ENCODE peak calls at places on chromosomes 12 and 14, in eight cellular contexts. One of them, this sample, is unnamed.

GRCh38 chr12:124188561-124189405 is 106.1 kb upstream of the RFLNA start:
- DNase-seq in RWPE1: peak
- DNase-seq in dorsolateral prefrontal cortex: peak
- DNase-seq in tibial artery: no peak
- DNase-seq in psoas muscle: no peak
- DNase-seq in astrocyte of the spinal cord: no peak
- DNase-seq in uterus: no peak
- DNase-seq in tibial nerve: no peak
- DNase-seq in this sample: no peak

GRCh38 chr14:79543966-79544365 is 667.3 kb downstream of the DIO2 start:
- DNase-seq in uterus: no peak
- DNase-seq in tibial nerve: no peak
- DNase-seq in dorsolateral prefrontal cortex: no peak
- DNase-seq in tibial artery: no peak
- DNase-seq in astrocyte of the spinal cord: peak
- DNase-seq in RWPE1: no peak
- DNase-seq in psoas muscle: no peak
- DNase-seq in this sample: no peak

GRCh38 chr12:66190519-66191406 is 1.7 kb downstream of the IRAK3 start:
- DNase-seq in tibial nerve: no peak
- DNase-seq in tibial artery: no peak
- DNase-seq in astrocyte of the spinal cord: peak
- DNase-seq in dorsolateral prefrontal cortex: no peak
- DNase-seq in RWPE1: peak
- DNase-seq in psoas muscle: no peak
- DNase-seq in uterus: no peak
- DNase-seq in this sample: no peak

GRCh38 chr12:32273712-32274111 is 125.6 kb upstream of the FGD4 start:
- DNase-seq in dorsolateral prefrontal cortex: no peak
- DNase-seq in tibial artery: no peak
- DNase-seq in tibial nerve: no peak
- DNase-seq in RWPE1: no peak
- DNase-seq in uterus: no peak
- DNase-seq in astrocyte of the spinal cord: no peak
- DNase-seq in psoas muscle: no peak
- DNase-seq in this sample: peak

GRCh38 chr14:85533821-85534271 is 3.9 kb downstream of the FLRT2 start:
- DNase-seq in uterus: peak
- DNase-seq in dorsolateral prefrontal cortex: no peak
- DNase-seq in tibial nerve: no peak
- DNase-seq in astrocyte of the spinal cord: peak
- DNase-seq in tibial artery: no peak
- DNase-seq in RWPE1: peak
- DNase-seq in psoas muscle: peak
- DNase-seq in this sample: peak

GRCh38 chr12:34287986-34288962 is 266.0 kb downstream of the ALG10 start:
- DNase-seq in psoas muscle: peak
- DNase-seq in tibial nerve: peak
- DNase-seq in RWPE1: no peak
- DNase-seq in dorsolateral prefrontal cortex: peak
- DNase-seq in uterus: no peak
- DNase-seq in astrocyte of the spinal cord: no peak
- DNase-seq in tibial artery: peak
- DNase-seq in this sample: no peak

GRCh38 chr14:35398095-35398584 is 6.4 kb downstream of the NFKBIA start:
- DNase-seq in tibial nerve: no peak
- DNase-seq in psoas muscle: peak
- DNase-seq in RWPE1: no peak
- DNase-seq in uterus: peak
- DNase-seq in astrocyte of the spinal cord: no peak
- DNase-seq in tibial artery: no peak
- DNase-seq in dorsolateral prefrontal cortex: no peak
- DNase-seq in this sample: no peak

GRCh38 chr12:126668538-126668937 is 1598.4 kb upstream of the TMEM132C start:
- DNase-seq in astrocyte of the spinal cord: peak
- DNase-seq in dorsolateral prefrontal cortex: no peak
- DNase-seq in tibial artery: no peak
- DNase-seq in RWPE1: peak
- DNase-seq in uterus: no peak
- DNase-seq in psoas muscle: no peak
- DNase-seq in tibial nerve: no peak
- DNase-seq in this sample: no peak

GRCh38 chr12:84911331-84912190 is 1.0 kb downstream of the SLC6A15 start:
- DNase-seq in tibial artery: peak
- DNase-seq in tibial nerve: no peak
- DNase-seq in uterus: peak
- DNase-seq in astrocyte of the spinal cord: peak
- DNase-seq in dorsolateral prefrontal cortex: peak
- DNase-seq in psoas muscle: peak
- DNase-seq in RWPE1: peak
- DNase-seq in this sample: peak

GRCh38 chr12:19850341-19851065 is 411.2 kb downstream of the AEBP2 start:
- DNase-seq in tibial artery: peak
- DNase-seq in astrocyte of the spinal cord: peak
- DNase-seq in uterus: peak
- DNase-seq in RWPE1: no peak
- DNase-seq in psoas muscle: no peak
- DNase-seq in tibial nerve: no peak
- DNase-seq in dorsolateral prefrontal cortex: no peak
- DNase-seq in this sample: no peak

GRCh38 chr12:49037947-49038237 is 19.3 kb upstream of the PRKAG1 start:
- DNase-seq in uterus: no peak
- DNase-seq in dorsolateral prefrontal cortex: no peak
- DNase-seq in RWPE1: no peak
- DNase-seq in tibial artery: no peak
- DNase-seq in tibial nerve: no peak
- DNase-seq in psoas muscle: no peak
- DNase-seq in astrocyte of the spinal cord: no peak
- DNase-seq in this sample: no peak

GRCh38 chr12:31896514-31897039 is 62.6 kb upstream of the RESF1 start:
- DNase-seq in uterus: peak
- DNase-seq in tibial nerve: no peak
- DNase-seq in astrocyte of the spinal cord: peak
- DNase-seq in tibial artery: no peak
- DNase-seq in psoas muscle: no peak
- DNase-seq in dorsolateral prefrontal cortex: no peak
- DNase-seq in RWPE1: no peak
- DNase-seq in this sample: peak

GRCh38 chr14:96637521-96637920 is 135.3 kb downstream of the PAPOLA start:
- DNase-seq in psoas muscle: no peak
- DNase-seq in dorsolateral prefrontal cortex: no peak
- DNase-seq in uterus: no peak
- DNase-seq in tibial artery: peak
- DNase-seq in tibial nerve: no peak
- DNase-seq in astrocyte of the spinal cord: no peak
- DNase-seq in RWPE1: no peak
- DNase-seq in this sample: no peak

GRCh38 chr12:77893918-77894317 is 63.2 kb downstream of the NAV3 start:
- DNase-seq in tibial nerve: no peak
- DNase-seq in tibial artery: no peak
- DNase-seq in psoas muscle: no peak
- DNase-seq in RWPE1: no peak
- DNase-seq in uterus: no peak
- DNase-seq in astrocyte of the spinal cord: peak
- DNase-seq in dorsolateral prefrontal cortex: no peak
- DNase-seq in this sample: no peak

GRCh38 chr12:26938660-26939185 is 453 bp downstream of the FGFR1OP2 start:
- DNase-seq in tibial nerve: peak
- DNase-seq in psoas muscle: no peak
- DNase-seq in uterus: no peak
- DNase-seq in tibial artery: no peak
- DNase-seq in astrocyte of the spinal cord: no peak
- DNase-seq in dorsolateral prefrontal cortex: no peak
- DNase-seq in RWPE1: peak
- DNase-seq in this sample: peak

GRCh38 chr12:4518106-4518728 is 20.5 kb upstream of the RAD51AP1 start:
- DNase-seq in tibial artery: no peak
- DNase-seq in dorsolateral prefrontal cortex: no peak
- DNase-seq in psoas muscle: no peak
- DNase-seq in astrocyte of the spinal cord: peak
- DNase-seq in RWPE1: peak
- DNase-seq in tibial nerve: no peak
- DNase-seq in uterus: no peak
- DNase-seq in this sample: no peak

GRCh38 chr12:121990692-121991603 is 30.7 kb upstream of the BCL7A start:
- DNase-seq in dorsolateral prefrontal cortex: no peak
- DNase-seq in tibial artery: no peak
- DNase-seq in uterus: no peak
- DNase-seq in RWPE1: no peak
- DNase-seq in tibial nerve: no peak
- DNase-seq in astrocyte of the spinal cord: peak
- DNase-seq in psoas muscle: no peak
- DNase-seq in this sample: peak

GRCh38 chr12:89636776-89637160 is 71.9 kb downstream of the ATP2B1 start:
- DNase-seq in dorsolateral prefrontal cortex: no peak
- DNase-seq in uterus: no peak
- DNase-seq in RWPE1: no peak
- DNase-seq in astrocyte of the spinal cord: no peak
- DNase-seq in tibial nerve: no peak
- DNase-seq in psoas muscle: no peak
- DNase-seq in tibial artery: no peak
- DNase-seq in this sample: no peak

DNA sequence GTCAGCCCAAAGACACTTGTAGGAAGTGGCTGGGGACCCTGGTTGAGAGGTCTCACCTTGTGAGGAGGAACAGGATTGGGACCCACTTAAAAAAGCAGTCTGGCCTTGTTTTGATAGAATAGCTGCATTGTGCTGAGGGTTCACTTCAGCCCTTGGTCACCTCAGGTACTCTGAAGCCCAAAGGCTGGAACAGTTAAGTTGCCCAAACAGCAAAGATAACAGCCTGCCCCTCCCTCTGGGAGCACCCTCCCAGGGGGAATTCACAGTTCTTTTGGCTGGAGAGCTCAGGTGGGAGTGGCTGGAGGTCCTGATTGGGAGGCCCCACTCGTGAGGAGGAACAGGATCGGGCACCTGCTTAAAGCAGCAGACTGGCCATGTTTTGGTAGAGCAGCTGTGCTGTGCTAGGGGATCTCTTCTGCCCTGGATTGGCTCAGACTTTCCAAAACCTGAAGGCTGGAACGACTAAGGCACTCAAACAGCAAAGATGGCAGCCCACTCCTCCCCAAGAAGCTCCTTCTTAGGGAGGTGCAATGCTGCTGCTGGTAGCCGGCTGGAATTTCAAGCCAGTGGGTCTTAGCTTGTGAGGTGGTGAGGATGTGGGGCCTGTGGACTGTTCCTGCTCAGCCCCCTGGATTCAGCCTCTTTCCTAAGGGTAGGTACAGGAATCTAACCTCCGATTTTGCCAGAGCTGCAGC is 143.8 kb upstream of the SLC38A2 start:
- DNase-seq in astrocyte of the spinal cord: no peak
- DNase-seq in tibial artery: no peak
- DNase-seq in uterus: no peak
- DNase-seq in psoas muscle: no peak
- DNase-seq in RWPE1: no peak
- DNase-seq in dorsolateral prefrontal cortex: no peak
- DNase-seq in tibial nerve: no peak
- DNase-seq in this sample: no peak
- TF ChIP-seq CTCF in astrocyte of the spinal cord: no peak
- TF ChIP-seq CTCF in tibial artery: no peak
- TF ChIP-seq CTCF in uterus: no peak
- TF ChIP-seq CTCF in psoas muscle: no peak
- TF ChIP-seq CTCF in RWPE1: no peak
- TF ChIP-seq CTCF in dorsolateral prefrontal cortex: no peak
- TF ChIP-seq CTCF in tibial nerve: no peak
- TF ChIP-seq CTCF in this sample: no peak

GRCh38 chr12:56951582-56952339 is 5.6 kb downstream of the RDH16 start:
- DNase-seq in tibial artery: no peak
- DNase-seq in dorsolateral prefrontal cortex: no peak
- DNase-seq in uterus: no peak
- DNase-seq in RWPE1: no peak
- DNase-seq in astrocyte of the spinal cord: no peak
- DNase-seq in tibial nerve: no peak
- DNase-seq in psoas muscle: no peak
- DNase-seq in this sample: no peak

GRCh38 chr12:56953314-56953713 is 4.1 kb downstream of the RDH16 start:
- DNase-seq in astrocyte of the spinal cord: no peak
- DNase-seq in tibial nerve: no peak
- DNase-seq in uterus: no peak
- DNase-seq in dorsolateral prefrontal cortex: no peak
- DNase-seq in RWPE1: no peak
- DNase-seq in psoas muscle: no peak
- DNase-seq in tibial artery: no peak
- DNase-seq in this sample: no peak

GRCh38 chr12:56948881-56949280 is 8.5 kb downstream of the RDH16 start:
- DNase-seq in tibial artery: no peak
- DNase-seq in astrocyte of the spinal cord: no peak
- DNase-seq in psoas muscle: no peak
- DNase-seq in RWPE1: no peak
- DNase-seq in tibial nerve: no peak
- DNase-seq in uterus: no peak
- DNase-seq in dorsolateral prefrontal cortex: no peak
- DNase-seq in this sample: no peak

GRCh38 chr12:56943878-56944277 is 9.7 kb upstream of the SDR9C7 start:
- DNase-seq in psoas muscle: no peak
- DNase-seq in astrocyte of the spinal cord: no peak
- DNase-seq in tibial artery: no peak
- DNase-seq in tibial nerve: no peak
- DNase-seq in RWPE1: no peak
- DNase-seq in dorsolateral prefrontal cortex: no peak
- DNase-seq in uterus: no peak
- DNase-seq in this sample: no peak

GRCh38 chr12:56947633-56948535 is 9.5 kb downstream of the RDH16 start:
- DNase-seq in dorsolateral prefrontal cortex: no peak
- DNase-seq in tibial nerve: no peak
- DNase-seq in uterus: no peak
- DNase-seq in psoas muscle: no peak
- DNase-seq in RWPE1: no peak
- DNase-seq in tibial artery: no peak
- DNase-seq in astrocyte of the spinal cord: no peak
- DNase-seq in this sample: no peak
- TF ChIP-seq CTCF in dorsolateral prefrontal cortex: no peak
- TF ChIP-seq CTCF in tibial nerve: no peak
- TF ChIP-seq CTCF in uterus: no peak
- TF ChIP-seq CTCF in psoas muscle: no peak
- TF ChIP-seq CTCF in RWPE1: no peak
- TF ChIP-seq CTCF in tibial artery: no peak
- TF ChIP-seq CTCF in astrocyte of the spinal cord: no peak
- TF ChIP-seq CTCF in this sample: no peak

DNA sequence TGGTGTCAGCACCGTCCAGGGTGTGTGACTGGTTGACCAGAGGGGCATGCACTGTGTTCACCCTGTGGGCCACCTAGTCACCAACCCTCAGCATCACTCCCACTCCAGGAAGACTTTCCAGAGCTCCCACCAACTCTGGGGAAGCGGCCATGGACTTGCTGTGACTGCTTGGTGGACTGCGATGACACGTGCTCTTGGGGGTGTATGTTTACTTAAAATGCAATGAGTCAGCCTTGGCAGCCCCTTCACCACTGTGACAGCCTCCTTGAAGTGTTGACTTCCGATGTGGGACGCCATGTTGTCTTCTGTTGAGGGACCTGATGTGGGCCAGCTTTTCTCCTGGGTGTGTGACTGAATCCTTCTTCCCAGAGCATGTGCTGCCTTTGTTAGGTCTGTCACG is 151.1 kb upstream of the RTL1 start:
- DNase-seq in dorsolateral prefrontal cortex: no peak
- DNase-seq in astrocyte of the spinal cord: no peak
- DNase-seq in tibial nerve: no peak
- DNase-seq in psoas muscle: no peak
- DNase-seq in uterus: no peak
- DNase-seq in RWPE1: no peak
- DNase-seq in tibial artery: no peak
- DNase-seq in this sample: no peak
- TF ChIP-seq CTCF in dorsolateral prefrontal cortex: no peak
- TF ChIP-seq CTCF in astrocyte of the spinal cord: no peak
- TF ChIP-seq CTCF in tibial nerve: no peak
- TF ChIP-seq CTCF in psoas muscle: no peak
- TF ChIP-seq CTCF in uterus: no peak
- TF ChIP-seq CTCF in RWPE1: no peak
- TF ChIP-seq CTCF in tibial artery: no peak
- TF ChIP-seq CTCF in this sample: no peak

GRCh38 chr12:5773550-5773949 is 171.5 kb downstream of the ANO2 start:
- DNase-seq in uterus: no peak
- DNase-seq in psoas muscle: no peak
- DNase-seq in astrocyte of the spinal cord: no peak
- DNase-seq in RWPE1: no peak
- DNase-seq in tibial artery: no peak
- DNase-seq in dorsolateral prefrontal cortex: no peak
- DNase-seq in tibial nerve: no peak
- DNase-seq in this sample: no peak
- TF ChIP-seq CTCF in uterus: no peak
- TF ChIP-seq CTCF in psoas muscle: no peak
- TF ChIP-seq CTCF in astrocyte of the spinal cord: no peak
- TF ChIP-seq CTCF in RWPE1: no peak
- TF ChIP-seq CTCF in tibial artery: no peak
- TF ChIP-seq CTCF in dorsolateral prefrontal cortex: no peak
- TF ChIP-seq CTCF in tibial nerve: no peak
- TF ChIP-seq CTCF in this sample: no peak